ENCODE peak calls at places on chromosomes 4 and X, in eight cellular contexts. G, V, R, I, W, F, U and O are unnamed samples.

GRCh38 chrX:74408310-74408709 is 13.0 kb upstream of the SLC16A2 start:
- DNase-seq in I (no peak), F (no peak), V (no peak), U (no peak), G (no peak), R (no peak), W (no peak), O (no peak)

GRCh38 chr4:159248383-159249178 is 145.7 kb downstream of the RAPGEF2 start:
- DNase-seq in F (peak), G (no peak), I (peak), U (peak), V (no peak), W (peak), R (peak), O (no peak)

GRCh38 chr4:74092957-74093356 is 6.0 kb downstream of the CXCL2 start:
- DNase-seq in G (no peak), I (peak), R (peak), V (no peak), F (peak), W (no peak), U (no peak), O (no peak)

GRCh38 chrX:107686026-107686425 is 57.7 kb downstream of the PRPS1 start:
- DNase-seq in F (no peak), I (no peak), V (no peak), R (peak), U (no peak), G (no peak), W (no peak), O (no peak)

GRCh38 chr4:15917297-15917696 is 21.2 kb downstream of the FGFBP1 start:
- DNase-seq in G (no peak), U (no peak), W (no peak), F (no peak), R (no peak), I (no peak), V (no peak), O (no peak)

GRCh38 chr4:47209833-47210232 is 178.5 kb downstream of the GABRB1 start:
- DNase-seq in W (peak), I (peak), R (peak), U (peak), F (peak), G (no peak), V (no peak), O (peak)

GRCh38 chr4:991451-992296 is 1.5 kb downstream of the SLC26A1 start:
- DNase-seq in W (no peak), U (no peak), F (no peak), I (no peak), V (no peak), G (peak), R (no peak), O (no peak)

GRCh38 chrX:119502727-119503483 is 34.7 kb downstream of the SLC25A5 start:
- DNase-seq in I (peak), F (peak), V (no peak), G (no peak), R (peak), W (peak), U (no peak), O (no peak)

GRCh38 chrX:150482537-150483217 is 85.7 kb upstream of the MTM1 start:
- DNase-seq in W (peak), U (peak), G (no peak), V (no peak), R (peak), F (peak), I (peak), O (peak)

GRCh38 chr4:1380368-1381151 is 25.7 kb downstream of the NKX1-1 start:
- DNase-seq in V (no peak), R (no peak), I (no peak), U (no peak), F (no peak), W (no peak), G (peak), O (no peak)

GRCh38 chr4:185950891-185951290 is 118.1 kb upstream of the TLR3 start:
- DNase-seq in U (no peak), V (no peak), R (peak), F (no peak), I (no peak), W (peak), G (no peak), O (no peak)

GRCh38 chr4:3340703-3341088 is 47.9 kb downstream of the RGS12 start:
- DNase-seq in I (no peak), R (no peak), F (no peak), V (no peak), G (no peak), W (no peak), U (no peak), O (no peak)

GRCh38 chr4:141246243-141246642 is 25.5 kb downstream of the ZNF330 start:
- DNase-seq in I (peak), U (peak), F (peak), W (peak), R (peak), G (no peak), V (no peak), O (peak)

GRCh38 chrX:44400588-44400987 is 57.1 kb upstream of the EFHC2 start:
- DNase-seq in U (peak), F (peak), I (peak), R (peak), W (peak), V (no peak), G (no peak), O (peak)

GRCh38 chrX:134624046-134624430 is 34.2 kb downstream of the PLAC1 start:
- DNase-seq in F (peak), U (no peak), G (no peak), V (no peak), R (no peak), W (no peak), I (no peak), O (no peak)

GRCh38 chr4:8911311-8912088 is 39.9 kb upstream of the HMX1 start:
- DNase-seq in W (no peak), I (no peak), G (no peak), U (no peak), V (no peak), R (no peak), F (no peak), O (no peak)

GRCh38 chrX:65900850-65901844 is 138.7 kb downstream of the VSIG4 start:
- DNase-seq in I (no peak), G (no peak), U (no peak), W (no peak), F (no peak), R (no peak), V (no peak), O (no peak)

GRCh38 chr4:146582864-146583263 is 55.8 kb upstream of the POU4F2 start:
- DNase-seq in U (no peak), G (no peak), W (no peak), I (no peak), R (peak), F (no peak), V (peak), O (no peak)

GRCh38 chr4:98564847-98565246 is 93.6 kb downstream of the TSPAN5 start:
- DNase-seq in W (no peak), U (no peak), I (no peak), F (no peak), R (no peak), G (no peak), V (no peak), O (no peak)

GRCh38 chr4:123547167-123547817 is 150.7 kb downstream of the SPRY1 start:
- DNase-seq in G (no peak), R (no peak), U (no peak), I (no peak), W (no peak), V (peak), F (no peak), O (no peak)

GRCh38 chrX:10904220-10904619 is 206.9 kb upstream of the HCCS start:
- DNase-seq in G (no peak), I (peak), W (no peak), V (no peak), R (no peak), U (no peak), F (peak), O (no peak)

GRCh38 chrX:25072247-25072646 is 56.5 kb upstream of the ARX start:
- DNase-seq in R (no peak), U (no peak), V (no peak), F (no peak), I (no peak), W (no peak), G (no peak), O (no peak)

GRCh38 chr4:131644619-131645018 is 1504.5 kb upstream of the PCDH10 start:
- DNase-seq in I (peak), R (peak), F (peak), G (no peak), V (peak), W (no peak), U (no peak), O (peak)

GRCh38 chr4:15544196-15544730 is 74.6 kb downstream of the CC2D2A start:
- DNase-seq in V (peak), I (no peak), U (no peak), F (no peak), G (no peak), R (no peak), W (no peak), O (no peak)

GRCh38 chrX:1151378-1152077 is 60.9 kb downstream of the CRLF2 start:
- DNase-seq in I (no peak), F (no peak), U (no peak), G (no peak), R (no peak), W (no peak), V (no peak), O (no peak)

GRCh38 chr4:93359609-93360008 is 468.9 kb upstream of the ATOH1 start:
- DNase-seq in I (no peak), U (no peak), F (no peak), V (no peak), G (no peak), R (no peak), W (no peak), O (no peak)

GRCh38 chr4:76723373-76723772 is 174.6 kb downstream of the SOWAHB start:
- DNase-seq in G (no peak), F (peak), I (peak), W (no peak), R (peak), V (no peak), U (no peak), O (no peak)
- TF ChIP-seq CTCF in G (no peak), F (peak), I (peak), W (peak), R (peak), V (no peak), U (peak), O (peak)

DNA sequence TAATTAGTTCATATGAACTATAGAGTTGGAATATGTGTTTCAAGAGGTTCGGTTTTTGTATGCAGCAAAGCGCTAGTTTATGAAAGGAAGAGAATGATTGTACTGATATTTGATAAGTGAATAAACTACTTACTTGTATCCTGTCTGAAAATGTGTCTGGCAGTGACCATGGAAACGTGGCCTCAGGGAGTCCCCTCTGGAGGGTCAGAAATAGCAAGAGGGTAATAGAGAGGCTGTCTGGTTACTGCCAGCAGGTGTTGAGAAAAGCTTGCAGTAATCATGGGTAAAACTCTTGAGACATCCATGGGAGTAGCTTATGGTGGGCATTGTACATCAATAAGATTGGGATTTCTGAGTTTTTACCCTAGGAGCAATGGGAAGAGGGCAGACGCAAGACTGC is 77.1 kb downstream of the DCLK2 start:
- DNase-seq in W (no peak), R (no peak), U (no peak), V (no peak), I (no peak), G (no peak), F (no peak), O (no peak)
- H3K4me3 ChIP-seq in W (no peak), R (no peak), U (no peak), V (no peak), I (no peak), G (no peak), F (no peak), O (no peak)

GRCh38 chr4:55707507-55707906 is 71.4 kb upstream of the NMU start:
- DNase-seq in G (no peak), I (no peak), W (no peak), V (no peak), U (no peak), R (no peak), F (no peak), O (no peak)

GRCh38 chr4:55706526-55706925 is 70.4 kb upstream of the NMU start:
- DNase-seq in R (peak), U (no peak), G (no peak), W (no peak), I (no peak), V (no peak), F (peak), O (no peak)
- TF ChIP-seq CTCF in R (no peak), U (no peak), G (no peak), W (no peak), I (no peak), V (no peak), F (no peak), O (no peak)

GRCh38 chrX:129682979-129683378 is 28.2 kb upstream of the APLN start:
- DNase-seq in U (no peak), F (no peak), W (no peak), I (no peak), G (no peak), V (no peak), R (no peak), O (no peak)

GRCh38 chrX:129678176-129678880 is 23.6 kb upstream of the APLN start:
- DNase-seq in U (no peak), F (no peak), R (no peak), I (peak), V (peak), G (peak), W (no peak), O (no peak)

GRCh38 chrX:129679856-129680255 is 25.1 kb upstream of the APLN start:
- DNase-seq in U (no peak), W (no peak), I (no peak), F (peak), R (no peak), V (no peak), G (no peak), O (no peak)

DNA sequence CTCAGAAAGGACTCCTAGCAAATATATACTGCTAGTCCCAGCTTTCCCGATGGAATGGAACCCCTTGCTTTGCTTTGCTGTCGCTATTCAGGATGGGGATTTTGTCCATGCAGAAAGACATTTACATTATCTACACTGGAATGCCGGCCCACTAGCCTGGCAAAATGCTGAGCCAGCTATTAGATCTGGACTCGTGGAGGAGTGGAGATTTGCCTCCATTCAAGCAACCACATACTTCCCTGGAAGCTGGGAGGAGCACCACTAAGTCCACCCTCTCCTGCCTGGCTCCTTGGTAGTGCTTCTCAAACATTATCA is 24.1 kb upstream of the APLN start:
- DNase-seq in V (no peak), G (no peak), U (no peak), R (no peak), W (no peak), I (no peak), F (no peak), O (no peak)
- H3K4me3 ChIP-seq in V (peak), G (no peak), U (no peak), R (no peak), W (peak), I (no peak), F (no peak), O (peak)

DNA sequence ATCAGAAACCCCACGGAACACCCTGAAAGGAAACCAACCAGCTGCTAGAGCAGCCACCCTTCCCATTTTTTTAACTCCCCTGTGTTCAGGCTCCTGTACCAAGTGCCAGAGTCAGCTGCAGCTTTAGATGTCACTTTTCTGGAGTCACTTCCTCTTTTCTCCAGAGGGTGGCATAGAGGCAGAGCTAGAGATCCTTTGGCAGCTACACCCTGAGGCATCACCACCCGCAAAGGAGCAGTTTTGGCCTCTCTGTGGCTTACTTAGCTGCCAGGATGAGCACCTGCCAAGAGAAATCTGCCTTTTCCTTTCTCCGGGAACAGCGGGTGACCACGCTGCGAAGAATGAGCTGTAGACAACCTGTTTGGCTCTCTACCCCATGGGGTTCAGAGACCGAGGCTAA is 58.0 kb upstream of the CHRDL1 start:
- DNase-seq in U (no peak), V (peak), G (no peak), R (peak), I (peak), F (no peak), W (no peak), O (no peak)
- TF ChIP-seq CTCF in U (peak), V (peak), G (peak), R (peak), I (peak), F (peak), W (peak), O (peak)

DNA sequence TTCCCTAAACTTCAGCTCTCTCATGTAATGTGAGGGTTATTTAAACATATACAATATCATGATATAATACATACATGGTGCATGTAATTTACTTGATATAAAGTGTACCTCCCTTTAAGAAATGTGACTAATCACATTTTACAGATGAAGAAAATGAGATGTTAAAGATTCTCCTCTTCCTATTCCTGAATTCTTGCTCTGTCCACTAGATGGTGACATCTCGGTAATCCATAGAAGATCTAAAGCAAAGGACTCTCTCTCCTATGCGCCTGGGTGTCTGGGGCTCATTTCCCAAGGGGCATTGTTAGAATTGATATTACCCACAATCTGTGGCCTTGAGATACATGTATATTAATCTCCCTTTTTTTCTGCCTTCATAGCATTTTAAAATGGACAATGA is 804.9 kb downstream of the RAB28 start:
- DNase-seq in U (no peak), R (no peak), I (no peak), F (no peak), W (no peak), V (peak), G (no peak), O (no peak)
- H3K4me3 ChIP-seq in U (no peak), R (no peak), I (no peak), F (no peak), W (no peak), V (no peak), G (no peak), O (no peak)

GRCh38 chr4:165060938-165061337 is 7.3 kb downstream of the TRIM75 start:
- DNase-seq in W (no peak), U (no peak), I (no peak), G (no peak), R (peak), V (peak), F (no peak), O (no peak)
- TF ChIP-seq CTCF in W (peak), U (peak), I (no peak), G (peak), R (peak), V (peak), F (no peak), O (peak)